ENCODE peak calls at places on chromosomes 5 and 9, in nine cellular contexts. Y, T, J, G, N, W, K, H and V are unnamed samples.

GRCh38 chr5:161545701-161546462 is 643 bp downstream of the GABRB2 start:
- DNase-seq in W (no peak), J (no peak), Y (no peak), K (no peak), G (no peak), T (no peak), N (no peak), H (no peak), V (no peak)

GRCh38 chr5:31192442-31192841 is 1.0 kb upstream of the CDH6 start:
- DNase-seq in G (no peak), J (no peak), K (no peak), H (no peak), N (no peak), Y (no peak), T (no peak), W (no peak), V (no peak)

GRCh38 chr5:113427871-113428574 is 6.8 kb downstream of the TSSK1B start:
- DNase-seq in W (no peak), T (no peak), N (no peak), G (no peak), Y (no peak), K (no peak), J (no peak), H (no peak), V (no peak)

GRCh38 chr9:113929634-113930092 is 53.6 kb downstream of the ZNF618 start:
- DNase-seq in K (no peak), J (no peak), W (no peak), T (peak), H (no peak), Y (no peak), N (peak), G (no peak), V (no peak)

GRCh38 chr5:41527201-41527779 is 16.9 kb upstream of the PLCXD3 start:
- DNase-seq in K (no peak), H (no peak), T (peak), W (no peak), Y (no peak), N (no peak), J (no peak), G (no peak), V (no peak)

GRCh38 chr9:127854169-127854833 is at the start of gene ENG:
- DNase-seq in N (peak), J (peak), G (peak), T (peak), H (peak), K (no peak), W (peak), Y (no peak), V (no peak)

GRCh38 chr9:6506571-6506970 is 93.6 kb downstream of the UHRF2 start:
- DNase-seq in T (no peak), N (no peak), Y (no peak), H (no peak), J (no peak), K (no peak), W (no peak), G (no peak), V (no peak)

GRCh38 chr5:68272289-68272688 is 56.7 kb downstream of the PIK3R1 start:
- DNase-seq in T (peak), G (no peak), H (no peak), Y (no peak), K (no peak), J (no peak), W (no peak), N (no peak), V (no peak)

GRCh38 chr5:160432188-160432587 is 10.5 kb downstream of the PTTG1 start:
- DNase-seq in Y (no peak), N (no peak), T (no peak), K (no peak), W (no peak), J (no peak), H (no peak), G (no peak), V (no peak)

GRCh38 chr9:100811643-100812042 is 216.9 kb upstream of the PLPPR1 start:
- DNase-seq in Y (no peak), T (no peak), W (no peak), J (no peak), N (no peak), G (no peak), H (no peak), K (no peak), V (no peak)

GRCh38 chr5:38653389-38653788 is 96.9 kb upstream of the LIFR start:
- DNase-seq in N (no peak), Y (no peak), T (no peak), J (no peak), K (no peak), G (no peak), H (no peak), W (no peak), V (no peak)

GRCh38 chr9:20284601-20285289 is 337.6 kb downstream of the MLLT3 start:
- DNase-seq in T (no peak), J (no peak), K (no peak), Y (no peak), N (no peak), H (no peak), G (no peak), W (no peak), V (no peak)

GRCh38 chr5:79642210-79642609 is 30.0 kb downstream of the TENT2 start:
- DNase-seq in T (no peak), G (no peak), K (no peak), N (no peak), W (no peak), Y (no peak), H (no peak), J (no peak), V (no peak)

GRCh38 chr9:131589124-131589711 is 43.9 kb downstream of the PRRT1B start:
- DNase-seq in T (no peak), J (no peak), W (peak), Y (no peak), H (no peak), N (no peak), G (no peak), K (no peak), V (no peak)

GRCh38 chr5:87116821-87117512 is 150.7 kb upstream of the RASA1 start:
- DNase-seq in K (no peak), G (no peak), Y (no peak), J (no peak), T (no peak), H (no peak), N (no peak), W (no peak), V (no peak)

GRCh38 chr5:169577966-169578365 is 5.6 kb upstream of the SPDL1 start:
- DNase-seq in K (no peak), W (no peak), G (no peak), T (no peak), H (peak), Y (no peak), N (no peak), J (no peak), V (no peak)

GRCh38 chr9:91502913-91503649 is 79.4 kb upstream of the NFIL3 start:
- DNase-seq in W (no peak), N (no peak), K (no peak), Y (no peak), H (no peak), J (no peak), G (no peak), T (no peak), V (peak)

GRCh38 chr5:96001262-96001661 is 39.6 kb upstream of the ELL2 start:
- DNase-seq in H (no peak), G (no peak), K (no peak), J (no peak), T (no peak), Y (peak), N (no peak), W (no peak), V (no peak)

GRCh38 chr5:12876541-12877298 is 972.5 kb upstream of the CTNND2 start:
- DNase-seq in T (no peak), K (no peak), G (no peak), W (no peak), J (no peak), H (no peak), N (no peak), Y (no peak), V (no peak)

GRCh38 chr9:11023201-11023600 is 410.4 kb upstream of the PTPRD start:
- DNase-seq in K (no peak), J (no peak), N (no peak), T (no peak), W (no peak), Y (no peak), G (no peak), H (no peak), V (no peak)

GRCh38 chr5:98755406-98755805 is 18.1 kb upstream of the RGMB start:
- DNase-seq in N (no peak), G (no peak), T (no peak), Y (no peak), H (no peak), K (no peak), W (no peak), J (no peak), V (no peak)

GRCh38 chr5:123120197-123120596 is 31.2 kb downstream of the PRDM6 start:
- DNase-seq in K (peak), G (no peak), Y (no peak), T (no peak), H (peak), J (no peak), N (no peak), W (no peak), V (no peak)

GRCh38 chr5:144352318-144352717 is 181.6 kb downstream of the KCTD16 start:
- DNase-seq in H (peak), Y (no peak), W (no peak), T (no peak), N (no peak), G (no peak), J (no peak), K (no peak), V (no peak)

GRCh38 chr5:177362102-177362868 is 4.6 kb downstream of the RGS14 start:
- DNase-seq in N (peak), Y (no peak), W (no peak), G (no peak), J (no peak), K (no peak), H (no peak), T (no peak), V (no peak)

GRCh38 chr9:105142406-105143092 is 101.9 kb upstream of the SLC44A1 start:
- DNase-seq in H (no peak), Y (no peak), J (peak), T (no peak), W (no peak), K (no peak), N (no peak), G (no peak), V (no peak)

GRCh38 chr9:83219154-83219923 is 156.4 kb upstream of the RASEF start:
- DNase-seq in N (peak), Y (peak), G (peak), T (peak), H (peak), K (no peak), W (peak), J (peak), V (no peak)

GRCh38 chr9:115305543-115305942 is 187.6 kb upstream of the TNC start:
- DNase-seq in Y (no peak), T (no peak), G (no peak), H (no peak), W (no peak), J (no peak), K (no peak), N (no peak), V (no peak)

GRCh38 chr5:76489877-76490688 is 87.0 kb downstream of the IQGAP2 start:
- DNase-seq in H (no peak), G (no peak), K (no peak), N (no peak), T (no peak), J (no peak), Y (no peak), W (no peak), V (no peak)

GRCh38 chr9:29691758-29692407 is 2118.6 kb upstream of the C9orf72 start:
- DNase-seq in W (no peak), T (no peak), H (peak), G (no peak), K (no peak), Y (peak), N (no peak), J (peak), V (no peak)

GRCh38 chr5:91820874-91821273 is 437.8 kb upstream of the ARRDC3 start:
- DNase-seq in G (no peak), Y (no peak), K (no peak), J (no peak), N (no peak), H (no peak), W (no peak), T (no peak), V (no peak)

GRCh38 chr9:82421498-82421897 is 432.9 kb downstream of the SPATA31D1 start:
- DNase-seq in W (no peak), K (no peak), Y (no peak), J (no peak), T (no peak), N (no peak), H (no peak), G (no peak), V (no peak)

GRCh38 chr5:110824936-110825441 is 86.2 kb downstream of the SLC25A46 start:
- DNase-seq in T (no peak), Y (no peak), G (no peak), W (no peak), J (no peak), N (no peak), K (no peak), H (no peak), V (no peak)
- H3K27ac ChIP-seq in T (no peak), Y (no peak), G (no peak), W (no peak), J (no peak), N (no peak), K (no peak), H (no peak), V (no peak)

DNA sequence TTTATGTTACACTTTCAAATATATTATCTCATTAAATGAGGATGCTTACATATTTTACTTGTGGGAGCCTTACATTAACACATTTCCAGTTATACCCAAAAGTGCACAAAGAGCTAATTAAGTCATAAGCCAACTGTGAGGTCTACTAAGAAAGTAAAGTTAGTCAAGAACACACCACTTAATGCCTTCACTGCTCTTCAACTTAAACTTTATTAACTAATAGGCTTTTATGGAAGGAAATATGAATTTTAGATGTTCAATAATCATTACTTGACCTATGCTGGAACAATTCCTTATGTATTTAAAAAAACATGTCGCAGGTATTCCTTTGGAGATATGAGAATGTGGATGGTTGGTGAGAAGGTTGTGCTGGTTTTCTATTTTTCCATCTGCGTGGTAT is 3.4 kb downstream of the ST8SIA4 start:
- DNase-seq in J (no peak), N (no peak), H (no peak), T (no peak), Y (no peak), G (no peak), K (no peak), W (no peak), V (no peak)
- TF ChIP-seq POLR2AphosphoS5 in J (no peak), N (no peak), H (no peak), T (no peak), Y (no peak), G (no peak), K (no peak), W (no peak), V (no peak)

DNA sequence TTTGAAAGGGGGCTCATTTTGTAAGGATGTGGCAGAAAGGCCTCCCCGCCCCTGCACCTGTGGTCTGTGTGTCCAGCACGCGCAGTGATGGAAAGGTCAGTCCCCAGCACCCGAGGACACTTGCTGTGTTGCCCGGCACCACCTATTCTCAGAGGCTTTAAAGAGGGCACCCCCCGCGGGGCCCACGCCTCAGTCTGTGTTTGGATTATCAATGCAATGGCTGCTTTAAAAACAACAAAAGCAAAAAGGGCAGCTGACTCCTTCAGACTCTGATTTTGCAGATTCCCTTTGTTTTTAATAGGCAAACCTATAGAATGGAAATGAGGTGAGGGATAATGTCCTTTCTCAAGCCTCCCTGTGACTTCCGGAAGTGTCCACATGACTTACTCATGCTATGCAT is 416.3 kb downstream of the IRX2 start:
- DNase-seq in T (no peak), G (no peak), W (no peak), Y (no peak), J (no peak), K (no peak), H (no peak), N (no peak), V (peak)
- H3K27ac ChIP-seq in T (no peak), G (no peak), W (no peak), Y (no peak), J (no peak), K (no peak), H (no peak), N (no peak), V (no peak)

DNA sequence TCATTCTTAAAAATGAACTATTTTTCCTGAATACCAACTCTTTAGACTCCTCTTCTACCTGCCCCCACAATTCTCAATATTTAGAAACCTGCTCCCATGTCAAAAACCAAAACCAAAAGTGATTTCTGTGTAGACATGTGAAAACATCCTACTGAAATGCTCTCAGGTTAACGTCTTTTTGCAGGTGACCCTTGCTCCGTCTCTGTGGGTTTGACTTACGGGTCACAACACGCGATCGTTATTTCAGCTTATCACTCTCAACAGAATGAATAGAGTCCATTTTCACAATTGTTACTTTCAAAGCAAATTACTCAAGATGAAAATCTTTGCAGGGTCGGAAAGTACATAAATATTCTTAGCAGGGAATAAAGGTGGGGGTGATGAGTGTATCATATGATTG is 456.3 kb upstream of the SGCD start:
- DNase-seq in N (no peak), J (no peak), H (no peak), Y (no peak), T (no peak), G (no peak), K (no peak), W (no peak), V (no peak)
- TF ChIP-seq POLR2AphosphoS5 in N (no peak), J (no peak), H (no peak), Y (no peak), T (no peak), G (no peak), K (no peak), W (no peak), V (no peak)